ENCODE peak calls at places on chromosomes 11 and 22, in seven cellular contexts. A is neuronal stem cell; N is uterus; M is NCI-H2171 treated with DMSO at 0.1 percent for 48 hours; F is naive thymus-derived CD8-positive, alpha-beta T cell; C is H54; V is suprapubic skin. W is an unnamed sample.

GRCh38 chr22:32417906-32418305 is 5.9 kb upstream of the RTCB start:
- DNase-seq in A (no peak), N (no peak), M (no peak), F (no peak), C (no peak), V (no peak), W (no peak)

GRCh38 chr11:119727523-119728081 is 1.4 kb downstream of the NECTIN1 start:
- DNase-seq in A (peak), N (peak), M (no peak), F (peak), C (peak), V (no peak), W (no peak)

GRCh38 chr11:2988361-2988762 is 3.8 kb downstream of the NAP1L4 start:
- DNase-seq in A (no peak), N (no peak), M (no peak), F (no peak), C (no peak), V (no peak), W (no peak)

GRCh38 chr11:12556155-12556554 is 118.1 kb upstream of the TEAD1 start:
- DNase-seq in A (no peak), N (peak), M (no peak), F (no peak), C (no peak), V (no peak), W (no peak)

GRCh38 chr11:67700548-67701262 is 26.3 kb upstream of the ALDH3B2 start:
- DNase-seq in A (peak), N (no peak), M (peak), F (no peak), C (no peak), V (no peak), W (no peak)

GRCh38 chr11:79237111-79237510 is 203.7 kb downstream of the TENM4 start:
- DNase-seq in A (no peak), N (no peak), M (no peak), F (no peak), C (no peak), V (no peak), W (no peak)

GRCh38 chr11:134643115-134643514 is 231.1 kb upstream of the B3GAT1 start:
- DNase-seq in A (no peak), N (no peak), M (no peak), F (no peak), C (no peak), V (no peak), W (no peak)

GRCh38 chr22:35437038-35437437 is 37.1 kb downstream of the MCM5 start:
- DNase-seq in A (no peak), N (no peak), M (no peak), F (no peak), C (peak), V (no peak), W (no peak)

GRCh38 chr11:26905368-26905767 is 88.5 kb upstream of the FIBIN start:
- DNase-seq in A (no peak), N (no peak), M (peak), F (no peak), C (peak), V (no peak), W (no peak)

GRCh38 chr22:25402501-25403283 is 161.8 kb upstream of the GRK3 start:
- DNase-seq in A (no peak), N (peak), M (no peak), F (no peak), C (peak), V (no peak), W (no peak)

GRCh38 chr11:45872513-45873356 is 12.7 kb upstream of the MAPK8IP1 start:
- DNase-seq in A (peak), N (no peak), M (peak), F (no peak), C (peak), V (no peak), W (peak)

GRCh38 chr11:28938091-28938490 is 829.9 kb downstream of the METTL15 start:
- DNase-seq in A (no peak), N (no peak), M (no peak), F (no peak), C (no peak), V (no peak), W (no peak)

GRCh38 chr11:66858186-66858938 is 1.5 kb downstream of the LRFN4 start:
- DNase-seq in A (no peak), N (no peak), M (no peak), F (no peak), C (no peak), V (peak), W (no peak)

GRCh38 chr11:26947379-26947844 is 46.5 kb upstream of the FIBIN start:
- DNase-seq in A (no peak), N (peak), M (no peak), F (no peak), C (no peak), V (peak), W (no peak)

GRCh38 chr22:46309526-46310085 is 12.9 kb downstream of the GTSE1 start:
- DNase-seq in A (no peak), N (no peak), M (no peak), F (no peak), C (no peak), V (no peak), W (no peak)

GRCh38 chr22:39117585-39118191 is 20.6 kb downstream of the APOBEC3H start:
- DNase-seq in A (no peak), N (no peak), M (no peak), F (peak), C (no peak), V (no peak), W (no peak)

GRCh38 chr11:114916406-114916805 is 238.1 kb downstream of the NXPE2 start:
- DNase-seq in A (no peak), N (no peak), M (no peak), F (no peak), C (no peak), V (no peak), W (no peak)

GRCh38 chr22:46017166-46017565 is 40.2 kb upstream of the WNT7B start:
- DNase-seq in A (no peak), N (no peak), M (no peak), F (no peak), C (no peak), V (no peak), W (no peak)

GRCh38 chr11:2579315-2580060 is 120.3 kb downstream of the KCNQ1OT1 start:
- DNase-seq in A (no peak), N (peak), M (no peak), F (no peak), C (no peak), V (peak), W (no peak)

GRCh38 chr11:127003260-127003981 is 2.9 kb upstream of the KIRREL3 start:
- DNase-seq in A (peak), N (no peak), M (peak), F (no peak), C (no peak), V (no peak), W (peak)

GRCh38 chr22:48429621-48430020 is 1398.1 kb downstream of the BRD1 start:
- DNase-seq in A (no peak), N (no peak), M (no peak), F (no peak), C (no peak), V (peak), W (no peak)

GRCh38 chr11:63871962-63872832 is 33.3 kb downstream of the MARK2 start:
- DNase-seq in A (no peak), N (peak), M (no peak), F (no peak), C (peak), V (peak), W (no peak)

GRCh38 chr11:134045799-134046635 is 22.9 kb upstream of the JAM3 start:
- DNase-seq in A (no peak), N (no peak), M (peak), F (no peak), C (no peak), V (peak), W (no peak)

GRCh38 chr11:118001494-118001971 is 15.3 kb downstream of the IL10RA start:
- DNase-seq in A (no peak), N (no peak), M (no peak), F (no peak), C (no peak), V (no peak), W (no peak)

GRCh38 chr11:63682045-63682915 is 980 bp downstream of the RTN3 start:
- DNase-seq in A (peak), N (peak), M (peak), F (no peak), C (no peak), V (no peak), W (peak)

GRCh38 chr11:8839957-8840945 is 70.7 kb upstream of the AKIP1 start:
- DNase-seq in A (peak), N (no peak), M (no peak), F (no peak), C (no peak), V (no peak), W (no peak)

GRCh38 chr11:73182824-73183321 is 35.2 kb upstream of the P2RY2 start:
- DNase-seq in A (no peak), N (no peak), M (no peak), F (no peak), C (no peak), V (peak), W (no peak)

GRCh38 chr11:44870142-44870541 is 80.5 kb downstream of the TP53I11 start:
- DNase-seq in A (no peak), N (no peak), M (no peak), F (no peak), C (no peak), V (no peak), W (no peak)

GRCh38 chr11:130839950-130840666 is 76.2 kb downstream of the SNX19 start:
- DNase-seq in A (no peak), N (no peak), M (peak), F (no peak), C (no peak), V (no peak), W (no peak)

GRCh38 chr11:45224766-45225165 is 61.4 kb downstream of the SYT13 start:
- DNase-seq in A (no peak), N (no peak), M (no peak), F (no peak), C (no peak), V (no peak), W (no peak)

GRCh38 chr11:101061606-101062005 is 68.0 kb downstream of the PGR start:
- DNase-seq in A (no peak), N (no peak), M (no peak), F (no peak), C (no peak), V (no peak), W (no peak)

GRCh38 chr11:102886999-102887398 is 12.2 kb upstream of the MMP12 start:
- DNase-seq in A (no peak), N (no peak), M (no peak), F (no peak), C (peak), V (no peak), W (no peak)

GRCh38 chr11:70786021-70786665 is 387.8 kb downstream of the CTTN start:
- DNase-seq in A (no peak), N (no peak), M (no peak), F (no peak), C (no peak), V (no peak), W (no peak)

GRCh38 chr11:75781831-75782230 is 13.3 kb downstream of the DGAT2 start:
- DNase-seq in A (no peak), N (no peak), M (no peak), F (no peak), C (no peak), V (no peak), W (no peak)

GRCh38 chr11:115627666-115628460 is 123.6 kb upstream of the CADM1 start:
- DNase-seq in A (no peak), N (no peak), M (no peak), F (no peak), C (no peak), V (no peak), W (no peak)

W was measured in NT2/D1.